ENCODE peak calls at places on chromosomes 11 and 22, in nine cellular contexts. B is ELR; L is T-helper 1 cell; W is stimulated activated CD8-positive, alpha-beta memory T cell treated with anti-CD3 and anti-CD28 coated beads, Interleukin-7, amount 100 ng/mL, for 1 hour; A is Panc1; U is heart left ventricle; Y is IMR-90; J is astrocyte of the spinal cord; S is iris pigment epithelial cell. K is an unnamed sample.

GRCh38 chr11:117706322-117706814 is 90.6 kb downstream of the DSCAML1 start:
- DNase-seq in B (no peak), L (no peak), W (no peak), A (no peak), U (no peak), Y (no peak), J (no peak), S (no peak), K (no peak)

GRCh38 chr11:79312591-79313267 is 128.1 kb downstream of the TENM4 start:
- DNase-seq in B (no peak), L (no peak), W (no peak), A (no peak), U (no peak), Y (peak; percentile 38), J (peak; percentile 15), S (peak; percentile 30), K (no peak)

GRCh38 chr11:35364101-35364780 is 55.1 kb downstream of the SLC1A2 start:
- DNase-seq in B (peak; percentile 76), L (no peak), W (no peak), A (no peak), U (peak; percentile 55), Y (peak; percentile 86), J (peak; percentile 90), S (peak; percentile 94), K (no peak)

GRCh38 chr22:19527861-19528417 is 3.7 kb upstream of the CLDN5 start:
- DNase-seq in B (peak; percentile 79), L (no peak), W (no peak), A (no peak), U (no peak), Y (peak; percentile 38), J (peak; percentile 11), S (peak; percentile 46), K (no peak)

GRCh38 chr22:49040754-49041467 is 786.8 kb downstream of the BRD1 start:
- DNase-seq in B (no peak), L (no peak), W (no peak), A (no peak), U (no peak), Y (no peak), J (no peak), S (no peak), K (no peak)

GRCh38 chr11:121670792-121671275 is 218.1 kb upstream of the SORL1-AS1 start:
- DNase-seq in B (no peak), L (no peak), W (no peak), A (no peak), U (no peak), Y (no peak), J (peak; percentile 39), S (no peak), K (no peak)

GRCh38 chr11:116913000-116913399 is 75.6 kb upstream of the APOA1 start:
- DNase-seq in B (peak; percentile 81), L (no peak), W (no peak), A (no peak), U (no peak), Y (peak; percentile 90), J (peak; percentile 68), S (peak; percentile 89), K (no peak)

GRCh38 chr11:94544582-94544831 is 786 bp downstream of the FUT4 start:
- DNase-seq in B (peak; percentile 29), L (no peak), W (no peak), A (no peak), U (peak; percentile 15), Y (no peak), J (no peak), S (no peak), K (no peak)

GRCh38 chr11:31810779-31811647 is at the start of gene PAX6:
- DNase-seq in B (peak; percentile 41), L (no peak), W (no peak), A (no peak), U (no peak), Y (peak; percentile 19), J (peak; percentile 96), S (peak; percentile 78), K (peak; percentile 21)

GRCh38 chr11:128726464-128727139 is 32.7 kb downstream of the FLI1 start:
- DNase-seq in B (no peak), L (no peak), W (no peak), A (no peak), U (no peak), Y (no peak), J (no peak), S (no peak), K (peak; percentile 40)

GRCh38 chr11:82701847-82702520 is 31.7 kb downstream of the FAM181B start:
- DNase-seq in B (peak; percentile 40), L (no peak), W (no peak), A (no peak), U (no peak), Y (peak; percentile 16), J (peak; percentile 45), S (peak; percentile 45), K (no peak)

GRCh38 chr11:106012744-106013143 is 9.3 kb downstream of the MSANTD4 start:
- DNase-seq in B (peak; percentile 79), L (no peak), W (no peak), A (no peak), U (peak; percentile 9), Y (peak; percentile 95), J (peak; percentile 84), S (peak; percentile 95), K (no peak)

GRCh38 chr11:46418751-46419150 is 27.2 kb upstream of the CHRM4 start:
- DNase-seq in B (no peak), L (no peak), W (no peak), A (no peak), U (no peak), Y (no peak), J (no peak), S (no peak), K (no peak)

GRCh38 chr11:73242291-73243092 is 24.4 kb downstream of the P2RY2 start:
- DNase-seq in B (peak; percentile 79), L (peak; percentile 20), W (peak; percentile 53), A (peak; percentile 39), U (peak; percentile 68), Y (peak; percentile 60), J (peak; percentile 70), S (peak; percentile 64), K (peak; percentile 67)

GRCh38 chr11:61551630-61552029 is 29.2 kb downstream of the SYT7 start:
- DNase-seq in B (peak; percentile 52), L (no peak), W (no peak), A (no peak), U (peak; percentile 82), Y (peak; percentile 50), J (no peak), S (peak; percentile 6), K (no peak)

GRCh38 chr11:92854162-92854561 is 115.3 kb upstream of the MTNR1B start:
- DNase-seq in B (no peak), L (no peak), W (no peak), A (no peak), U (no peak), Y (no peak), J (no peak), S (no peak), K (no peak)

GRCh38 chr11:73012121-73012863 is 129.8 kb downstream of the FCHSD2 start:
- DNase-seq in B (peak; percentile 47), L (no peak), W (no peak), A (no peak), U (no peak), Y (peak; percentile 59), J (peak; percentile 38), S (peak; percentile 48), K (no peak)

GRCh38 chr11:45607995-45608394 is 57.4 kb downstream of the CHST1 start:
- DNase-seq in B (no peak), L (no peak), W (no peak), A (no peak), U (peak; percentile 42), Y (no peak), J (no peak), S (no peak), K (no peak)

GRCh38 chr11:114080219-114080618 is 20.7 kb downstream of the ZBTB16 start:
- DNase-seq in B (no peak), L (no peak), W (no peak), A (no peak), U (peak; percentile 52), Y (no peak), J (peak; percentile 67), S (peak; percentile 81), K (no peak)

GRCh38 chr11:17794981-17795380 is 60.4 kb downstream of the KCNC1 start:
- DNase-seq in B (no peak), L (no peak), W (no peak), A (no peak), U (no peak), Y (no peak), J (no peak), S (no peak), K (no peak)

GRCh38 chr11:117259417-117259816 is 26.9 kb downstream of the RNF214 start:
- DNase-seq in B (peak; percentile 72), L (no peak), W (no peak), A (no peak), U (no peak), Y (peak; percentile 79), J (peak; percentile 59), S (peak; percentile 83), K (no peak)

GRCh38 chr11:134223836-134224709 is at the start of the genes NCAPD3 and VPS26B:
- DNase-seq in B (peak; percentile 97), L (peak; percentile 92), W (peak; percentile 93), A (peak; percentile 87), U (peak; percentile 97), Y (peak; percentile 93), J (peak; percentile 97), S (peak; percentile 96), K (peak; percentile 93)

GRCh38 chr22:30569674-30570202 is 4.7 kb downstream of the GAL3ST1 start:
- DNase-seq in B (no peak), L (no peak), W (no peak), A (no peak), U (no peak), Y (no peak), J (no peak), S (no peak), K (no peak)

GRCh38 chr11:112886707-112887370 is 74.4 kb upstream of the NCAM1 start:
- DNase-seq in B (no peak), L (no peak), W (no peak), A (no peak), U (no peak), Y (no peak), J (no peak), S (peak; percentile 54), K (no peak)

GRCh38 chr11:67318239-67318555 is 14.9 kb downstream of the SSH3 start:
- DNase-seq in B (peak; percentile 23), L (no peak), W (no peak), A (no peak), U (no peak), Y (no peak), J (no peak), S (no peak), K (no peak)

GRCh38 chr11:66854231-66854661 is 2.6 kb upstream of the LRFN4 start:
- DNase-seq in B (no peak), L (no peak), W (no peak), A (no peak), U (no peak), Y (no peak), J (no peak), S (no peak), K (no peak)

GRCh38 chr11:4704790-4705334 is 278 bp downstream of the MMP26 start:
- DNase-seq in B (no peak), L (no peak), W (no peak), A (no peak), U (no peak), Y (no peak), J (no peak), S (no peak), K (no peak)

GRCh38 chr11:69476715-69477025 is 4.8 kb upstream of the LINC01488 start:
- DNase-seq in B (no peak), L (no peak), W (no peak), A (no peak), U (no peak), Y (no peak), J (no peak), S (no peak), K (no peak)

GRCh38 chr11:127493330-127493729 is 492.8 kb upstream of the KIRREL3 start:
- DNase-seq in B (peak; percentile 52), L (no peak), W (no peak), A (no peak), U (no peak), Y (peak; percentile 19), J (peak; percentile 35), S (peak; percentile 13), K (no peak)

GRCh38 chr11:26779466-26779865 is 57.6 kb upstream of the SLC5A12 start:
- DNase-seq in B (no peak), L (no peak), W (no peak), A (no peak), U (no peak), Y (no peak), J (no peak), S (no peak), K (no peak)

GRCh38 chr22:38017272-38017920 is 33.0 kb upstream of the SOX10 start:
- DNase-seq in B (peak; percentile 33), L (no peak), W (no peak), A (no peak), U (peak; percentile 84), Y (peak; percentile 52), J (peak; percentile 24), S (peak; percentile 55), K (no peak)

K was measured in effector memory CD8-positive, alpha-beta T cell.